ENCODE peak calls at places on chromosomes 2 and 18, in six cellular contexts. W is fibroblast of pulmonary artery, U is right cardiac atrium, D is SJSA1, Q is cardiac muscle cell, O is activated B cell treated with CpG ODN at 0.5 μM for 24 hours. C is an unnamed sample.

GRCh38 chr2:69791045-69791444 is 38.4 kb upstream of the GMCL1 start:
- DNase-seq in D (no peak), W (peak), U (no peak), Q (no peak), O (no peak), C (no peak)

GRCh38 chr2:151162185-151162584 is 99.5 kb downstream of the RBM43 start:
- DNase-seq in Q (peak), U (no peak), W (peak), D (no peak), O (no peak), C (no peak)

GRCh38 chr2:147374410-147374811 is 470.4 kb upstream of the ACVR2A start:
- DNase-seq in W (peak), Q (no peak), D (no peak), U (no peak), O (no peak), C (no peak)

GRCh38 chr2:183696028-183696427 is 571.8 kb downstream of the NUP35 start:
- DNase-seq in U (no peak), D (no peak), W (no peak), O (no peak), Q (no peak), C (no peak)

GRCh38 chr2:3628800-3629199 is 29.2 kb upstream of the ALLC start:
- DNase-seq in Q (peak), O (no peak), D (no peak), W (no peak), U (no peak), C (no peak)

GRCh38 chr18:48785091-48785614 is 165.6 kb downstream of the SMAD7 start:
- DNase-seq in U (peak), W (no peak), D (no peak), Q (no peak), O (peak), C (no peak)

GRCh38 chr2:216505133-216506106 is 6.8 kb downstream of the RPL37A start:
- DNase-seq in D (no peak), Q (no peak), U (no peak), W (no peak), O (no peak), C (no peak)

GRCh38 chr18:76491801-76492668 is 3.0 kb downstream of the ZNF516 start:
- DNase-seq in D (no peak), Q (peak), O (peak), U (peak), W (peak), C (no peak)

GRCh38 chr2:164813535-164813934 is 28.1 kb downstream of the COBLL1 start:
- DNase-seq in W (no peak), Q (no peak), O (no peak), D (no peak), U (no peak), C (no peak)

GRCh38 chr2:67389788-67390187 is 7.3 kb upstream of the ETAA1 start:
- DNase-seq in U (no peak), W (no peak), D (no peak), Q (peak), O (no peak), C (no peak)

GRCh38 chr2:70616168-70616694 is 62.6 kb upstream of the TGFA start:
- DNase-seq in O (no peak), Q (no peak), D (no peak), U (no peak), W (no peak), C (no peak)

GRCh38 chr2:190579945-190580866 is 45.7 kb upstream of the NEMP2 start:
- DNase-seq in Q (no peak), D (no peak), U (no peak), W (no peak), O (no peak), C (no peak)

GRCh38 chr2:144445196-144445595 is 74.7 kb downstream of the ZEB2 start:
- DNase-seq in W (no peak), Q (no peak), U (no peak), O (no peak), D (no peak), C (no peak)

GRCh38 chr2:47551800-47552525 is 149.0 kb downstream of the MSH2 start:
- DNase-seq in Q (no peak), O (no peak), W (no peak), D (no peak), U (no peak), C (no peak)

GRCh38 chr2:207230261-207231105 is 64.7 kb upstream of the KLF7 start:
- DNase-seq in Q (peak), D (no peak), U (no peak), W (no peak), O (no peak), C (no peak)

GRCh38 chr2:113979172-113980128 is 89.6 kb downstream of the ACTR3 start:
- DNase-seq in Q (no peak), U (peak), D (no peak), O (peak), W (no peak), C (no peak)

GRCh38 chr2:21966139-21966538 is 842.4 kb downstream of the TDRD15 start:
- DNase-seq in O (no peak), D (no peak), Q (no peak), W (peak), U (no peak), C (no peak)

GRCh38 chr2:9975805-9976447 is 24.4 kb downstream of the GRHL1 start:
- DNase-seq in D (peak), O (no peak), Q (no peak), U (no peak), W (peak), C (peak)

GRCh38 chr2:219650426-219651248 is 23.2 kb downstream of the SLC4A3 start:
- DNase-seq in O (no peak), Q (no peak), W (no peak), U (no peak), D (no peak), C (no peak)

GRCh38 chr18:6948238-6948637 is 169.4 kb downstream of the LAMA1 start:
- DNase-seq in O (no peak), U (no peak), Q (no peak), D (no peak), W (no peak), C (no peak)

C was measured in brain pericyte.